ENCODE peak calls at places on chromosomes 5 and 9, in five cellular contexts. One of them, this sample, is unnamed.

GRCh38 chr9:93308676-93309075 is 124.7 kb downstream of the WNK2 start:
- DNase-seq in HepG2: no peak
- DNase-seq in A549: no peak
- DNase-seq in HCT116: no peak
- DNase-seq in K562: no peak
- DNase-seq in this sample: no peak

GRCh38 chr5:57816108-57816507 is 333.5 kb upstream of the ACTBL2 start:
- DNase-seq in HCT116: peak; percentile 63
- DNase-seq in HepG2: no peak
- DNase-seq in K562: no peak
- DNase-seq in A549: peak; percentile 85
- DNase-seq in this sample: no peak

GRCh38 chr9:126283799-126284465 is 42.7 kb upstream of the MVB12B start:
- DNase-seq in A549: no peak
- DNase-seq in HepG2: no peak
- DNase-seq in K562: no peak
- DNase-seq in HCT116: no peak
- DNase-seq in this sample: no peak

GRCh38 chr5:126847318-126848221 is 70.6 kb downstream of the LMNB1 start:
- DNase-seq in K562: peak; percentile 73
- DNase-seq in HCT116: no peak
- DNase-seq in HepG2: no peak
- DNase-seq in A549: no peak
- DNase-seq in this sample: no peak

GRCh38 chr5:155616779-155617392 is 603.3 kb downstream of the KIF4B start:
- DNase-seq in K562: peak; percentile 15
- DNase-seq in HCT116: no peak
- DNase-seq in HepG2: peak; percentile 13
- DNase-seq in A549: peak; percentile 43
- DNase-seq in this sample: peak; percentile 54

GRCh38 chr9:22838266-22838665 is 391.6 kb downstream of the DMRTA1 start:
- DNase-seq in HepG2: no peak
- DNase-seq in A549: no peak
- DNase-seq in HCT116: no peak
- DNase-seq in K562: no peak
- DNase-seq in this sample: no peak

GRCh38 chr5:143153332-143154119 is 250.0 kb downstream of the NR3C1 start:
- DNase-seq in HCT116: no peak
- DNase-seq in A549: no peak
- DNase-seq in K562: no peak
- DNase-seq in HepG2: no peak
- DNase-seq in this sample: no peak

GRCh38 chr5:41414598-41414997 is 95.8 kb downstream of the PLCXD3 start:
- DNase-seq in HepG2: peak; percentile 79
- DNase-seq in HCT116: peak; percentile 67
- DNase-seq in A549: peak; percentile 80
- DNase-seq in K562: peak; percentile 7
- DNase-seq in this sample: no peak

GRCh38 chr9:113634597-113635515 is 171.3 kb downstream of the RGS3 start:
- DNase-seq in HCT116: no peak
- DNase-seq in HepG2: peak; percentile 41
- DNase-seq in K562: no peak
- DNase-seq in A549: no peak
- DNase-seq in this sample: no peak

GRCh38 chr9:33426843-33427293 is 20.5 kb downstream of the AQP3 start:
- DNase-seq in A549: no peak
- DNase-seq in K562: peak; percentile 54
- DNase-seq in HepG2: no peak
- DNase-seq in HCT116: no peak
- DNase-seq in this sample: no peak

GRCh38 chr9:134937566-134938345 is 20.0 kb upstream of the FCN1 start:
- DNase-seq in HepG2: no peak
- DNase-seq in HCT116: no peak
- DNase-seq in A549: no peak
- DNase-seq in K562: no peak
- DNase-seq in this sample: no peak

GRCh38 chr5:151288180-151288579 is 15.4 kb downstream of the SLC36A3 start:
- DNase-seq in K562: peak; percentile 19
- DNase-seq in HepG2: peak; percentile 6
- DNase-seq in HCT116: peak; percentile 41
- DNase-seq in A549: peak; percentile 19
- DNase-seq in this sample: peak; percentile 21

GRCh38 chr5:149636861-149637246 is 55.6 kb downstream of the ARHGEF37 start:
- DNase-seq in HCT116: peak; percentile 65
- DNase-seq in K562: peak; percentile 55
- DNase-seq in HepG2: peak; percentile 63
- DNase-seq in A549: peak; percentile 70
- DNase-seq in this sample: peak; percentile 69

GRCh38 chr5:134149571-134150303 is 27.0 kb downstream of the SKP1 start:
- DNase-seq in HCT116: no peak
- DNase-seq in A549: no peak
- DNase-seq in HepG2: peak; percentile 94
- DNase-seq in K562: no peak
- DNase-seq in this sample: no peak

GRCh38 chr5:175889910-175890684 is 18.7 kb downstream of the CPLX2 start:
- DNase-seq in A549: peak; percentile 79
- DNase-seq in K562: peak; percentile 10
- DNase-seq in HCT116: peak; percentile 27
- DNase-seq in HepG2: peak; percentile 79
- DNase-seq in this sample: no peak

DNA sequence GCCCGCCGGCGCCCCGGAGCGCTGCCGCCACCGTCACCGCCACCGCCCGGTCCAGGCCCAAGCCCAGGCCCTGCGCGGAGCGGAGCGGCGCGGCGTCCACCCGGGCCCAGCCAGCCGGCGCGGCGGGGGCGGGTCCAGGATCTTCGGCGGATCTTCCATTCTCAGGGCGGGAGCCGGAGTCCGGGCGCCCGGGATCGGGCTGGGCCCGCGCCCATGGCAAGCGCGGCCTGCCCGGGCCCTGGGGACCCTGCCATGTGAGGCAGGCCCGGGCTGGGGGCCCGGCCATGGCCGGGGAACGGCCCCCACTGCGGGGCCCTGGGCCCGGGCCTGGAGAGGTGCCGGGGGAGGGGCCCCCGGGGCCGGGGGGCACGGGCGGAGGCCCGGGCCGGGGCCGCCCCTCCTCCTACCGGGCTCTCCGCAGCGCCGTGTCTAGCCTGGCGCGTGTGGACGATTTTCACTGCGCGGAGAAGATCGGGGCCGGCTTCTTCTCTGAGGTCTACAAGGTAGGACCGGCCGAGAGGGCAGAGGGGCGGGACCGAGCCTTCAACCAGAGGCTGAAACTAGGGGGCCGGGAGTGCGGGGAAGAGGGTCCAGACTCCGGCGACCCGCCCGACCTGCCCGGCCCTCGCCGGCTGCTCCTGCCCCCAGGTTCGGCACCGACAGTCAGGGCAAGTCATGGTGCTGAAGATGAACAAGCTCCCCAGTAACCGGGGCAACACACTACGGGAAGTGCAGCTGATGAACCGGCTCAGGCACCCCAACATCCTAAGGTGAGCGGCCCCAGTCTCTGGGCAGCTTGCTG is 475 bp downstream of the TESK1 start:
- DNase-seq in A549: no peak
- DNase-seq in HCT116: no peak
- DNase-seq in HepG2: no peak
- DNase-seq in K562: peak; percentile 16
- DNase-seq in this sample: peak; percentile 63
- TF ChIP-seq POLR2A in A549: no peak
- TF ChIP-seq POLR2A in HCT116: no peak
- TF ChIP-seq POLR2A in HepG2: no peak
- TF ChIP-seq POLR2A in K562: no peak
- TF ChIP-seq POLR2A in this sample: no peak

GRCh38 chr9:137972355-137972987 is 94.9 kb downstream of the CACNA1B start:
- DNase-seq in A549: no peak
- DNase-seq in HepG2: no peak
- DNase-seq in HCT116: no peak
- DNase-seq in K562: no peak
- DNase-seq in this sample: no peak

GRCh38 chr9:137974746-137975526 is 97.4 kb downstream of the CACNA1B start:
- DNase-seq in K562: no peak
- DNase-seq in HepG2: no peak
- DNase-seq in HCT116: no peak
- DNase-seq in A549: no peak
- DNase-seq in this sample: no peak

GRCh38 chr9:137972988-137973470 is 95.4 kb downstream of the CACNA1B start:
- DNase-seq in HepG2: no peak
- DNase-seq in HCT116: no peak
- DNase-seq in A549: no peak
- DNase-seq in K562: no peak
- DNase-seq in this sample: no peak

GRCh38 chr9:137975527-137975913 is 97.9 kb downstream of the CACNA1B start:
- DNase-seq in K562: no peak
- DNase-seq in A549: no peak
- DNase-seq in HepG2: no peak
- DNase-seq in HCT116: no peak
- DNase-seq in this sample: no peak

GRCh38 chr9:137973829-137974416 is 96.3 kb downstream of the CACNA1B start:
- DNase-seq in HepG2: no peak
- DNase-seq in K562: no peak
- DNase-seq in HCT116: no peak
- DNase-seq in A549: no peak
- DNase-seq in this sample: no peak
- TF ChIP-seq MAX in HepG2: no peak
- TF ChIP-seq MAX in K562: no peak
- TF ChIP-seq MAX in HCT116: no peak
- TF ChIP-seq MAX in A549: no peak
- TF ChIP-seq MAX in this sample: no peak

DNA sequence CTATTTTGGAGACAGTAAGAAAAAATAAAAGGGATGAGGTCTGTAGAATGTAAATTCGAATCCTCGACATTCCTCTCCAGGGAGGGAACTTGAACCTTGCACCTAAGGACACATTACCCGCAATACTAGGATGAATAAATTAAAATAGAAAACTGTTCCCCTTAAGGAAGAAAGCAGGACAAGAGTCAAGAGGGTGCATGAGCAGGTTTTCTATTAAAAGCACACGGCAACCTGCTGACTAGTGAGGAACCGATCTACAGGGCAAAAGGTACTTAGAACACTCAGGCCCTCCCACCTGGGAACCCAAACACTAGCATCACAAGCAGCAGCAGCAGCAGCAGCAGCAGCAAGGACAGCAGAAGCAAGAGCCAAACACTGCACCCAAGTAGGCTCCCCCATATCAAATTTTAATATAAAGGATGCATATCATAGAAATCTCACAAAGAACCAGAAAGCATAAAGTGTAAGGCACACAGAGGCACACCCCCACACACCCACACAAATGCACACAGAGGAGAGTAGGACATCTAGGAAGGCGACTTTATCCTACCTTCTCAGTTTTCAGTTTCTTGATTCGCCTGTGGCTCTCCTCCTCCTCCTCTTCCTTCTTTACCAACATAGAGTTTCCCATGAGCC is 2.8 kb downstream of the ZNF608 start:
- DNase-seq in HCT116: no peak
- DNase-seq in HepG2: no peak
- DNase-seq in A549: no peak
- DNase-seq in K562: no peak
- DNase-seq in this sample: no peak
- TF ChIP-seq POLR2A in HCT116: no peak
- TF ChIP-seq POLR2A in HepG2: no peak
- TF ChIP-seq POLR2A in A549: no peak
- TF ChIP-seq POLR2A in K562: no peak
- TF ChIP-seq POLR2A in this sample: no peak

DNA sequence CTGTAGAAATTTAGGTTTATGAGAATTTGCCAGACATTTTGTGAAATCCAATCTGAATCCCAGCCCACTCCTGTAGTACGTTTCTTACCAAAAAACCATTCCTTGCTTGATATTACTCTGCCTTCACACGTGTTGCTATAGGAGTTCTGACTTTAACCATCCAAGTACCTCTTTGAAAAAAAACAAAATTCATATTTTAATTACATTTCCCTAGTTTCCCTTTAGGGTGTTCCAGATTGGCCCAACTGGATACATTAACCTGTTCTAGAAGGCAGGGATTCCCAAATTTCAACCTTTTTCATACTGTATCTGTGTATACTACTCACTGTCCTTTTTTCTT is 1.4 kb upstream of the PJA2 start:
- DNase-seq in A549: no peak
- DNase-seq in HCT116: no peak
- DNase-seq in K562: no peak
- DNase-seq in HepG2: no peak
- DNase-seq in this sample: no peak
- TF ChIP-seq MAX in A549: no peak
- TF ChIP-seq MAX in HCT116: no peak
- TF ChIP-seq MAX in K562: no peak
- TF ChIP-seq MAX in HepG2: no peak
- TF ChIP-seq MAX in this sample: no peak

DNA sequence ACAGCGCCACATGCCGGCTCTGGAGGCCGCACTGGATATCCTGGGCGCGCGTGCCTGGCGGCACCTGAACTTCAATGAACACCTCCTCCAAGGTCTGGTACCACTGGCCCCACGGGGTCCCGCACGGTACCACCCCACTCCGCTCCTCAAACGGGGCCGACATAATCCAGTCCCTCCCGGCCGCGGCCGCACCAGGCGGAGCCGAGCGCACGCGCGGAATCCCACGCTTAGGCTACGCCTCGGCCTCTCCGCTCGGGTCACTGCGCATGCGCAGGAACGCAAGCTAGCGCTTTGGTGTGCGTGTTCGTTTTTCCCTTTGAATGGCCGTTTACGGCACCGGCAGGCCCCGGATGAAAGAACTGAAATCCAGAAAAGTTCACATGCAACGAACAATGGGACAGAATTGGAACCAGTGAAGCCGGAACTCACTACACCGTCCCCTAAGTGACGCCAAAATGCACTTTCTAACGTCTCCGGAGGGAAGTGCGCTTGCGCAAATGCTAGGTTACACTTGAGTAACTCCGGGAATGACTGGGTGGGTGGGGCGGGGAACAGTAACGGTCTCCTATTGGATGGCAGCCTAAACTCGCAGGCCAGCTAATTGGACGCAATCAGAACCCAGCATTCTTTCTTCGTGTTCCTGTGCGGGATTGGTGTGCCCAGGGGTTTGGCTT is at the start of gene NUDCD2:
- DNase-seq in K562: peak; percentile 97
- DNase-seq in HCT116: peak; percentile 97
- DNase-seq in HepG2: peak; percentile 98
- DNase-seq in A549: peak; percentile 99
- DNase-seq in this sample: peak; percentile 98
- TF ChIP-seq POLR2A in K562: peak; percentile 90
- TF ChIP-seq POLR2A in HCT116: peak; percentile 69
- TF ChIP-seq POLR2A in HepG2: peak; percentile 93
- TF ChIP-seq POLR2A in A549: peak; percentile 95
- TF ChIP-seq POLR2A in this sample: peak; percentile 96

GRCh38 chr5:30401479-30402058 is 791.9 kb upstream of the CDH6 start:
- DNase-seq in HCT116: no peak
- DNase-seq in HepG2: peak; percentile 53
- DNase-seq in K562: peak; percentile 18
- DNase-seq in A549: peak; percentile 38
- DNase-seq in this sample: peak; percentile 52
- TF ChIP-seq MAX in HCT116: no peak
- TF ChIP-seq MAX in HepG2: no peak
- TF ChIP-seq MAX in K562: no peak
- TF ChIP-seq MAX in A549: no peak
- TF ChIP-seq MAX in this sample: no peak

GRCh38 chr9:136939996-136940525 is 4.5 kb downstream of the FBXW5 start:
- DNase-seq in HCT116: no peak
- DNase-seq in HepG2: no peak
- DNase-seq in A549: no peak
- DNase-seq in K562: no peak
- DNase-seq in this sample: no peak
- TF ChIP-seq POLR2A in HCT116: no peak
- TF ChIP-seq POLR2A in HepG2: no peak
- TF ChIP-seq POLR2A in A549: no peak
- TF ChIP-seq POLR2A in K562: no peak
- TF ChIP-seq POLR2A in this sample: no peak

GRCh38 chr5:33049845-33050244 is 338.7 kb downstream of the NPR3 start:
- DNase-seq in HCT116: peak; percentile 78
- DNase-seq in K562: no peak
- DNase-seq in A549: peak; percentile 80
- DNase-seq in HepG2: peak; percentile 18
- DNase-seq in this sample: no peak
- TF ChIP-seq MAX in HCT116: no peak
- TF ChIP-seq MAX in K562: no peak
- TF ChIP-seq MAX in A549: peak; percentile 25
- TF ChIP-seq MAX in HepG2: no peak
- TF ChIP-seq MAX in this sample: no peak